ENCODE peak calls at places on chromosomes 16 and 17, in six cellular contexts. T is thoracic aorta, C is fibroblast of lung, N is stomach, O is pancreas, X is colonic mucosa. Q is an unnamed sample.
A peak's percentile ranks its signal among the peaks of the same experiment; 100 is the strongest.

GRCh38 chr17:37701424-37702020 is 43.3 kb downstream of the HNF1B start:
- DNase-seq in T (no peak), C (no peak), N (peak; percentile 63), O (peak; percentile 43), X (peak; percentile 80), Q (no peak)

GRCh38 chr17:42760652-42761581 is at the start of gene RAMP2:
- DNase-seq in T (no peak), C (peak; percentile 10), N (peak; percentile 39), O (no peak), X (no peak), Q (no peak)

GRCh38 chr17:29376667-29377268 is 13.4 kb upstream of the TAOK1 start:
- DNase-seq in T (no peak), C (peak; percentile 86), N (no peak), O (no peak), X (no peak), Q (peak; percentile 67)

GRCh38 chr16:30185141-30185682 is 1.8 kb downstream of the CORO1A start:
- DNase-seq in T (no peak), C (no peak), N (no peak), O (no peak), X (no peak), Q (no peak)

GRCh38 chr17:71501716-71502115 is 619.1 kb upstream of the SOX9 start:
- DNase-seq in T (no peak), C (peak; percentile 23), N (no peak), O (no peak), X (no peak), Q (no peak)

GRCh38 chr17:72603346-72604242 is 482.8 kb downstream of the SOX9 start:
- DNase-seq in T (no peak), C (peak; percentile 96), N (no peak), O (no peak), X (no peak), Q (peak; percentile 46)

GRCh38 chr16:82081271-82081670 is 46.2 kb downstream of the HSD17B2 start:
- DNase-seq in T (no peak), C (no peak), N (no peak), O (no peak), X (no peak), Q (no peak)

GRCh38 chr17:72205357-72205756 is 84.5 kb downstream of the SOX9 start:
- DNase-seq in T (no peak), C (no peak), N (no peak), O (no peak), X (no peak), Q (no peak)

GRCh38 chr17:28718990-28719433 is 773 bp upstream of the RPL23A start:
- DNase-seq in T (no peak), C (no peak), N (no peak), O (no peak), X (no peak), Q (no peak)

GRCh38 chr16:28878083-28878926 is at the start of gene ATP2A1:
- DNase-seq in T (no peak), C (no peak), N (no peak), O (no peak), X (no peak), Q (no peak)

GRCh38 chr17:36703860-36704266 is 102.5 kb downstream of the MRM1 start:
- DNase-seq in T (no peak), C (peak; percentile 29), N (no peak), O (peak; percentile 30), X (peak; percentile 47), Q (no peak)

GRCh38 chr17:44416558-44417289 is 27.3 kb upstream of the ITGA2B start:
- DNase-seq in T (no peak), C (no peak), N (no peak), O (no peak), X (no peak), Q (no peak)

GRCh38 chr17:70128727-70129238 is 40.5 kb upstream of the KCNJ2 start:
- DNase-seq in T (no peak), C (no peak), N (no peak), O (no peak), X (no peak), Q (no peak)

GRCh38 chr16:11138769-11139623 is 117.0 kb downstream of the SOCS1 start:
- DNase-seq in T (no peak), C (no peak), N (no peak), O (no peak), X (no peak), Q (no peak)

GRCh38 chr16:55567382-55567781 is 898 bp downstream of the CAPNS2 start:
- DNase-seq in T (no peak), C (no peak), N (no peak), O (no peak), X (no peak), Q (no peak)

GRCh38 chr17:19381361-19381740 is 3.1 kb downstream of the MAPK7 start:
- DNase-seq in T (no peak), C (no peak), N (no peak), O (no peak), X (no peak), Q (no peak)

GRCh38 chr17:19377602-19378415 is 489 bp upstream of the MAPK7 start:
- DNase-seq in T (peak; percentile 94), C (peak; percentile 99), N (peak; percentile 98), O (peak; percentile 98), X (peak; percentile 90), Q (peak; percentile 98)

GRCh38 chr17:19378416-19379293 is at the start of gene MAPK7:
- DNase-seq in T (no peak), C (no peak), N (no peak), O (no peak), X (peak; percentile 98), Q (no peak)

GRCh38 chr17:19380551-19381284 is 2.4 kb downstream of the MAPK7 start:
- DNase-seq in T (no peak), C (no peak), N (no peak), O (no peak), X (no peak), Q (no peak)

DNA sequence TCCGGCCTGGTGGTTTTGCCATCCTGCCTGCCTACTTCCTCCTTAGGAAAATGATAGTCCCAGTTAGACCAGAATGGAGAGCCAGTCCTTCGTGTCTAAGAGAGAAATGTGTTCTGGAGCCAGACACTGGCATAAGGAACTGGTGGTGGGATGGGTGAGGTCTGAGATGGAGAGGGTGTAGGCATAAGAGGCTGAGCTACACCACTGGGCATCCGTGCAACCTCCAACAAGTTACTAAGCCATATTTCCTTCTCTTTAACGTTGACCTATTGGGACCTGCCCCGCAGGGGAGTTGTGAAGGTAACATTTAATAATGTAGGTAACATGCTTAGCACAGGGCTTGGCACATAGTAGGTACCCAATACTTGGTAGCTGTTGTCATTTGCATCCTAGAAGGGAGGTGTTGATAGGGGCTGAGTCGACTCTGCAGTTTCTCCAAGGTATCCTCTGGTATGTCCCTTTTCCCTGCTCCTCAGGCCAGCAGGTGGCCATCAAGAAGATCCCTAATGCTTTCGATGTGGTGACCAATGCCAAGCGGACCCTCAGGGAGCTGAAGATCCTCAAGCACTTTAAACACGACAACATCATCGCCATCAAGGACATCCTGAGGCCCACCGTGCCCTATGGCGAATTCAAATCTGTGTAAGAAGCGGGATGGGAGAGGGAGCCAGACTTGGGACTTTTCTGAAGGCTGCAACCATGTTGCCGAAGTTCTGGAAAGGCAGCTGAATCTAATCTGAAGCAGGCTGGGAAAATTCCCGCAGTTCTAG is 1.2 kb downstream of the MAPK7 start:
- DNase-seq in T (no peak), C (no peak), N (no peak), O (no peak), X (no peak), Q (no peak)
- H3K27ac ChIP-seq in T (peak overlapping the region; percentile 93), C (peak overlapping the region; percentile 99), N (peak overlapping the region; percentile 94), O (no peak overlapping the region), X (peak overlapping the region; percentile 94), Q (peak overlapping the region; percentile 21)

GRCh38 chr16:19882186-19882585 is 2.5 kb downstream of the GPRC5B start:
- DNase-seq in T (no peak), C (peak; percentile 18), N (no peak), O (no peak), X (no peak), Q (no peak)
- H3K4me3 ChIP-seq in T (peak overlapping the region; percentile 88), C (no peak overlapping the region), N (peak overlapping the region; percentile 69), O (peak overlapping the region; percentile 74), X (no peak overlapping the region), Q (no peak overlapping the region)

GRCh38 chr17:17750881-17751280 is 69.6 kb downstream of the RAI1 start:
- DNase-seq in T (no peak), C (no peak), N (no peak), O (no peak), X (peak; percentile 36), Q (no peak)

GRCh38 chr17:17751489-17751995 is 70.3 kb downstream of the RAI1 start:
- DNase-seq in T (no peak), C (no peak), N (no peak), O (no peak), X (no peak), Q (no peak)

GRCh38 chr17:17749921-17750320 is 68.7 kb downstream of the RAI1 start:
- DNase-seq in T (no peak), C (peak; percentile 45), N (peak; percentile 48), O (peak; percentile 61), X (peak; percentile 46), Q (no peak)

GRCh38 chr17:17752822-17753448 is 71.7 kb downstream of the RAI1 start:
- DNase-seq in T (no peak), C (no peak), N (no peak), O (no peak), X (no peak), Q (no peak)

DNA sequence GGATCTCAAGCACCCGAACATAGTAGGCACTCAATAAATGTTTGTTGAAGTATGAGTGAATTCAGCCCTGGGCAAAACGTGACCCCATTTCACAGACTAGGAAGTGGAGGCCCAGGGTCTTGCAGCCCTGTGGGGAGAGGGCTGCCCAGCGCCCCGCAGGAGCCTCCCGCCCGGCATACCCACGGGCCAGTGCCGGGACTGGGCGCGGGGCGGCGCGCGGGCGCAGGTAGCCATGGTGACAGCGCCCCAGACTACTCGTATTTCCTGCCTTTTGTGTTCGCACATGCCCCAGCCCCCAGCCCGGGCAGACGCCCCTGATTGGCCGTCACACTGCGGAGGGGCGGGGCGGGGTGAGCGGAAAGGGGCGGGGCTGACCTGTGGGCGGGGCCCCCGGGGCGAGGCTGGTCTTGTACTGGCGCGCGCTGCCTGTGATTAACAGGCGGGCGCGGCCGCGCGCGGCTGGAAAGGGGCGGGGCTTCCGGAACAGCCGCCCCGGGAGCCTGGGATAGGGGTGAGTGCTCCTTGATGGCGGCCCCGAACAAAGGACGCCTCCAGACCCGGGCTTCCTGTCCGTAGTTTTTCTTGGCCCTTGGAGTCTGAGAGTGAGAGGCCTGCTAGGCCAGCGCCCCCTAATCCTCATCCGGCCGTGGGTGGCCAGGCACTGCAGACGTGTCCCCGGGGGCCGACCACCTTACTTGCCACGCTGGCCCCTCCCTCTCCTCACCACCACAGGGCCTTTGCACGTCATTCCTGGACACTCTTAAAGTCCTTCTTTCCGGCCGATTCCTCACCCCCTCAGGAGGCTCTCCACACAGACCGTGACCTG is 71.0 kb downstream of the RAI1 start:
- DNase-seq in T (peak; percentile 89), C (peak; percentile 93), N (peak; percentile 98), O (peak; percentile 94), X (peak; percentile 98), Q (peak; percentile 75)
- TF ChIP-seq CTCF in T (peak; percentile 29), C (peak; percentile 6), N (no peak), O (no peak), X (no peak), Q (peak; percentile 25)

DNA sequence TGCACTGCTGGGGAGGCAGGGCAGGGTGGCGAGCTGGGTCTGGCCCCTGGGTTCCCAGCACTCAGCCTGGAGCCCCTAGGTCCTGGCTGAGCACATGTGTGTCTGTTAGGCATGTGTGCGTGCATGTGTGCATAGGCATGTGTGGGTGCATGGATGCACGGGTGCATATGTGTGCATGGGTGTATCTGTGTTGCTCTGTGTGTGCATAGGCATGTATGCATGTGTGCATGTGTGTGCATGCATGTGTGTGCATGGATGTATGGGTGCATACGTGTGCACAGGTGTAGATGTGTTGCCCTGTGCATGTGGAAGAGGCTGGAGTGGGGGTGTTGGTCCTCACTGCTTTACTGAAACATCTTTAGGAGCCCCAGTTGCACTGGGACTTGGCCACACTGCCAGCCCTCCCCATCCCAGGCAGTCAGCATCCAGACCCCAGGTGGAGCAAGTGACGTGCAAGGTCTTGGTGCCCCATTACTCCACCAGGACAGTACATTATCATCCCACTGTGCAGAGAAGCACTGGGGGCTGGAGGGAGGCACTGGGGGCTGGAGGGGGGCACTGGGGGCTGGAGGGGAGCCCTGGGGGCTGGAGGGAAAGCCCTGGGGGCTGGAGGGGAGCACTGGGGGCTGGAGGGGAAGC is 10.4 kb upstream of the DPEP1 start:
- DNase-seq in T (no peak), C (no peak), N (no peak), O (no peak), X (no peak), Q (no peak)
- H3K27ac ChIP-seq in T (no peak overlapping the region), C (peak overlapping the region; percentile 62), N (no peak overlapping the region), O (no peak overlapping the region), X (no peak overlapping the region), Q (peak overlapping the region; percentile 77)